ENCODE peak calls at places on chromosomes 6 and 20, in four cellular contexts. K, F, U and G are unnamed samples.

GRCh38 chr6:82337688-82338257 is 25.8 kb upstream of the TPBG start:
- DNase-seq in K (no peak), F (no peak), U (no peak), G (no peak)

GRCh38 chr20:689348-689747 is 13.7 kb upstream of the SCRT2 start:
- DNase-seq in K (no peak), F (no peak), U (no peak), G (no peak)

GRCh38 chr6:129871220-129871619 is 10.1 kb upstream of the TMEM244 start:
- DNase-seq in K (no peak), F (no peak), U (no peak), G (no peak)

GRCh38 chr6:109105681-109106080 is 10.4 kb downstream of the CEP57L1 start:
- DNase-seq in K (no peak), F (no peak), U (no peak), G (no peak)

GRCh38 chr20:8330785-8331699 is 199.0 kb downstream of the PLCB1 start:
- DNase-seq in K (no peak), F (peak), U (peak), G (peak)

GRCh38 chr6:40276176-40276575 is 311.0 kb downstream of the LRFN2 start:
- DNase-seq in K (no peak), F (no peak), U (no peak), G (peak)

GRCh38 chr20:13765868-13766416 is 18.8 kb downstream of the ESF1 start:
- DNase-seq in K (no peak), F (no peak), U (no peak), G (no peak)

GRCh38 chr6:135870722-135871121 is 19.2 kb downstream of the PDE7B start:
- DNase-seq in K (peak), F (peak), U (no peak), G (no peak)

GRCh38 chr6:111625511-111626331 is 20.0 kb upstream of the TRAF3IP2 start:
- DNase-seq in K (no peak), F (peak), U (no peak), G (no peak)

GRCh38 chr6:89411269-89412070 is 603 bp downstream of the RRAGD start:
- DNase-seq in K (no peak), F (no peak), U (no peak), G (no peak)

GRCh38 chr6:121161881-121162280 is 172.4 kb downstream of the TBC1D32 start:
- DNase-seq in K (no peak), F (no peak), U (no peak), G (no peak)

DNA sequence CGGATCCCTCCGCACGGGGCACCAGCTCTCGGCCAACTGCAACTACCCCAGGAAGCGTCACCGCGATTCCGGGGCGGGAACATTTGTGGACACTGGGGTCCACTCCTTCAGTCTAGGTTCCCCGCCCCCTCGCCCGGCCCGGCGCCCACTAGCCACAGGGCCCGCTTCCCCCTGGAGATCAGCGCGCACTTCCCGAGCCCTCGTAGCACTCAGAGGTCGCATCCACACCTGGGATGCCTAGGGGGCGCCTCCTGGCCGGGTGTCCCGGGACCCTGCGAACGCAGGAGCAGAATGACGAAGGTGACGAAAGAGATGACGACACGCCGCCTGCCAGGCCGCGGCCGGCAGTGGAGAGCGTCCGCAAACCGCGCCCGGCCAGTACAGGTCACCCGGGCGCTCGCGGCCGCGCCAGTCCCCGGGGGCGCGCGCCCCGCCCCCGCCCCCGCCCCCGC is 309 bp upstream of the AIG1 start:
- DNase-seq in K (peak), F (peak), U (peak), G (no peak)
- TF ChIP-seq CTCF in K (no peak), F (peak), U (peak), G (peak)

GRCh38 chr20:51156041-51156795 is 133.3 kb upstream of the KCNG1 start:
- DNase-seq in K (no peak), F (peak), U (no peak), G (no peak)
- H3K4me3 ChIP-seq in K (no peak), F (no peak), U (no peak), G (no peak)

DNA sequence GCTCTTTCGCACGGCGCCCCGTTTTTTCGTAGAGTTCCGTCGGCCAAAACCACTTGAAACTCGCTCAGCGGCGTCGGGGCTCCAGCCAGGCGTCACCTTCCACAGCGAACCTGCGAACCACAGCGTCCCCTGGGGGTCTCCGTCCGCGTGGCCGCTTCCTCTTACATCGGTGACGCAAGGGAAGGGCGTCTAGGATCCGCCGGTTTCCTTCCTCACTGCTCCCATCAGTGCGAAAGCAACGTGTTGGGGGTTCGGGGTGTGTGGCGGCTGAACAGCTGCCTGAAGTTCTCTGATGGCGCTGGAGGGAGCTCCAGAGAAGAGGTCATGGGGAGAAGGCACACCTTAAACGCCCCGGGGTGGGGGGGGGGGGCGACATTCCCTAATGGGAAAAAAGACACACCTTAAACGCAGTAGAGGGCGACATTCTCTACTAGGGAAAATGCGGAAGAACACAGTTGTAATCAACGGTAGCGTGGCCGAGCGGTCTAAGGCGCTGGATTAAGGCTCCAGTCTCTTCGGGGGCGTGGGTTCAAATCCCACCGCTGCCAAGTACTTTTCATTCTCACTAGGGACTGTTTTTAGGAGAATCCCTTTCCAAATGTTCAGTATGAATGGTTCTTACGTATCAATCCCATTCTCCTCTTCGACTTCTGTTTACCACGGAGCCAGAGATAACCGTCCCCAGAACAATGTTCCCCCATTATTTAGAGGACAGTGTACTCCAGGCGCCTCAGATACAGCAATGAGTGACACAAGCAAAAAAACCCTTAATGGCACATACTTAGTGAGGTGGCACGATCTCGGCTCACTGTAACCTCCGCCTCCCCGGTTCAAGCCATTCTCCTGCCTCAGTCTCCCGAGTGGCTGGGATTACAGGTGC is 16.3 kb downstream of the ZNF311 start:
- DNase-seq in K (no peak), F (peak), U (no peak), G (no peak)
- TF ChIP-seq CTCF in K (peak), F (peak), U (no peak), G (peak)

DNA sequence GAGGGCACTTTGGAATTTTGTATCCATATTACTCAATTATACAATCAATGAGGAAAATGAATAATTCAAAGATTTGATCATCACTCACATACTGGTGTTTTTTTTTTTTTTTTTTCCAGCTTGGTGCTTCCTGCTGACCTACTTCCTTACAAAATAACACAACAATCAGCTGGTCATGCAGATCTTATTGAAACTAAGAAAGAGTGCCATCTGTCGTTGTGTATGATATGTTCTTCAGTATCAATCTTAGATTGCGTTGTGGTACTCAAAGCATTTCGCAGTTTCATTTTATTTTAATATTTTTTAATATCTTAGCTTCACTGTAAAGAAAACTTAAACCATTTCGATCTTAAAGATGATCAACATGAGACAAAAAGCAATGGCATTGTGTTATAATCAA is 155.6 kb downstream of the OGFRL1 start:
- DNase-seq in K (no peak), F (no peak), U (peak), G (no peak)
- H3K4me3 ChIP-seq in K (no peak), F (no peak), U (no peak), G (no peak)

GRCh38 chr20:51335329-51335841 is 207.1 kb downstream of the NFATC2 start:
- DNase-seq in K (peak), F (peak), U (no peak), G (no peak)
- TF ChIP-seq CTCF in K (no peak), F (peak), U (no peak), G (no peak)